ENCODE peak calls at places on chromosomes 7 and 10, in ten cellular contexts. Z, R, A, Y, C, F, I, X, P and K are unnamed samples.

GRCh38 chr10:132724436-132724835 is 61.5 kb downstream of the NKX6-2 start:
- DNase-seq in A (peak; percentile 84), F (no peak), C (peak; percentile 93), Y (no peak), R (no peak), P (no peak), Z (no peak), X (no peak), I (peak; percentile 72), K (no peak)

GRCh38 chr10:62175256-62175655 is 93.4 kb downstream of the RTKN2 start:
- DNase-seq in P (no peak), F (no peak), C (no peak), X (no peak), R (no peak), Z (no peak), Y (no peak), I (no peak), A (no peak), K (no peak)

GRCh38 chr7:108193593-108194498 is 63.7 kb upstream of the LAMB4 start:
- DNase-seq in Z (no peak), I (no peak), R (no peak), Y (no peak), F (no peak), X (no peak), P (no peak), C (no peak), A (no peak), K (no peak)

GRCh38 chr10:100986952-100987684 is at the start of the genes MRPL43 and TWNK:
- DNase-seq in F (peak; percentile 89), P (peak; percentile 93), I (peak; percentile 64), Z (peak; percentile 70), R (peak; percentile 88), A (peak; percentile 83), C (peak; percentile 81), Y (peak; percentile 82), X (peak; percentile 88), K (peak; percentile 68)

GRCh38 chr10:76397957-76398665 is 966.7 kb downstream of the LRMDA start:
- DNase-seq in I (no peak), F (no peak), P (no peak), R (no peak), X (no peak), Z (no peak), A (no peak), Y (no peak), C (no peak), K (no peak)

GRCh38 chr10:121444515-121444914 is 153.7 kb downstream of the FGFR2 start:
- DNase-seq in X (no peak), I (no peak), A (no peak), P (no peak), F (no peak), R (no peak), Y (no peak), C (no peak), Z (no peak), K (no peak)

GRCh38 chr7:94374231-94374630 is 20.5 kb upstream of the COL1A2 start:
- DNase-seq in F (peak; percentile 84), C (peak; percentile 88), Y (no peak), Z (no peak), X (peak; percentile 59), I (peak; percentile 93), R (no peak), A (no peak), P (peak; percentile 83), K (no peak)

GRCh38 chr7:139830292-139830691 is 1.2 kb downstream of the TBXAS1 start:
- DNase-seq in Y (no peak), X (no peak), A (no peak), C (no peak), F (no peak), Z (no peak), P (no peak), I (no peak), R (no peak), K (no peak)

GRCh38 chr10:70122742-70123141 is 9.9 kb downstream of the AIFM2 start:
- DNase-seq in I (peak; percentile 21), A (peak; percentile 63), X (no peak), C (peak; percentile 32), R (no peak), Y (no peak), Z (no peak), F (no peak), P (no peak), K (no peak)

GRCh38 chr7:41224063-41224763 is 478.7 kb downstream of the INHBA start:
- DNase-seq in C (peak; percentile 32), A (no peak), F (peak; percentile 37), I (peak; percentile 78), Y (no peak), X (no peak), R (no peak), P (no peak), Z (no peak), K (peak; percentile 51)

GRCh38 chr7:81110673-81111072 is 191.8 kb upstream of the SEMA3C start:
- DNase-seq in R (no peak), Z (no peak), Y (no peak), F (no peak), A (no peak), C (no peak), P (no peak), X (no peak), I (no peak), K (no peak)

GRCh38 chr10:61784354-61785131 is 117.0 kb upstream of the ARID5B start:
- DNase-seq in R (no peak), Y (no peak), Z (no peak), P (no peak), X (no peak), A (no peak), I (no peak), C (no peak), F (no peak), K (no peak)

GRCh38 chr7:42170724-42171123 is 66.3 kb downstream of the GLI3 start:
- DNase-seq in A (no peak), P (no peak), C (no peak), R (no peak), Z (no peak), X (no peak), Y (no peak), I (peak; percentile 57), F (no peak), K (no peak)

GRCh38 chr10:129046074-129046681 is 420.9 kb upstream of the MGMT start:
- DNase-seq in C (no peak), R (no peak), P (no peak), I (no peak), Z (no peak), X (no peak), F (no peak), Y (no peak), A (no peak), K (no peak)

GRCh38 chr10:123582084-123582989 is 83.8 kb upstream of the GPR26 start:
- DNase-seq in I (peak; percentile 45), Y (peak; percentile 80), F (peak; percentile 88), R (peak; percentile 78), X (peak; percentile 78), Z (peak; percentile 63), P (peak; percentile 86), C (peak; percentile 51), A (peak; percentile 20), K (peak; percentile 68)

GRCh38 chr10:27741173-27742091 is 4.2 kb downstream of the MKX start:
- DNase-seq in Z (no peak), A (no peak), F (peak; percentile 8), P (peak; percentile 44), X (no peak), I (no peak), C (no peak), R (no peak), Y (no peak), K (no peak)

GRCh38 chr10:16644146-16644545 is 122.5 kb upstream of the C1QL3 start:
- DNase-seq in Z (no peak), X (no peak), Y (no peak), A (no peak), I (peak; percentile 69), P (no peak), F (no peak), C (peak; percentile 56), R (no peak), K (no peak)

GRCh38 chr10:71608863-71609768 is 110.5 kb downstream of the C10orf105 start:
- DNase-seq in Z (peak; percentile 57), F (peak; percentile 88), I (peak; percentile 47), Y (peak; percentile 86), R (peak; percentile 77), X (peak; percentile 68), A (no peak), P (peak; percentile 90), C (peak; percentile 58), K (peak; percentile 49)

GRCh38 chr10:132319853-132320669 is 11.9 kb upstream of the LRRC27 start:
- DNase-seq in C (peak; percentile 94), F (peak; percentile 62), R (no peak), X (no peak), P (no peak), I (peak; percentile 92), Z (no peak), A (peak; percentile 35), Y (no peak), K (no peak)

GRCh38 chr7:114802628-114803027 is 119.3 kb upstream of the MDFIC start:
- DNase-seq in X (no peak), F (no peak), A (no peak), Y (no peak), P (no peak), R (no peak), I (no peak), Z (no peak), C (no peak), K (no peak)

GRCh38 chr10:1544929-1545328 is 192.4 kb downstream of the ADARB2 start:
- DNase-seq in F (no peak), C (no peak), P (no peak), Y (no peak), X (no peak), R (peak; percentile 6), I (no peak), Z (no peak), A (no peak), K (no peak)

GRCh38 chr7:158657189-158657746 is 47.3 kb downstream of the NCAPG2 start:
- DNase-seq in A (no peak), Y (no peak), C (no peak), I (no peak), F (no peak), X (no peak), R (no peak), Z (no peak), P (no peak), K (no peak)
- H3K27ac ChIP-seq in A (no peak overlapping the region), Y (peak overlapping the region; percentile 50), C (no peak overlapping the region), I (no peak overlapping the region), F (no peak overlapping the region), X (no peak overlapping the region), R (no peak overlapping the region), Z (no peak overlapping the region), P (no peak overlapping the region), K (no peak overlapping the region)

GRCh38 chr7:123643495-123644428 is 11.9 kb upstream of the LMOD2 start:
- DNase-seq in P (no peak), I (peak; percentile 70), X (no peak), Z (no peak), R (no peak), F (peak; percentile 59), A (no peak), C (peak; percentile 75), Y (peak; percentile 61), K (peak; percentile 66)
- H3K4me3 ChIP-seq in P (peak overlapping the region; percentile 53), I (peak overlapping the region; percentile 38), X (no peak overlapping the region), Z (peak overlapping the region; percentile 32), R (no peak overlapping the region), F (no peak overlapping the region), A (no peak overlapping the region), C (no peak overlapping the region), Y (peak overlapping the region; percentile 35), K (peak overlapping the region; percentile 49)

GRCh38 chr10:83539528-83540308 is 599.6 kb upstream of the GHITM start:
- DNase-seq in X (no peak), F (peak; percentile 54), Y (no peak), Z (no peak), A (no peak), R (no peak), I (no peak), P (peak; percentile 83), C (peak; percentile 92), K (no peak)
- H3K27ac ChIP-seq in X (no peak overlapping the region), F (peak overlapping the region; percentile 24), Y (no peak overlapping the region), Z (no peak overlapping the region), A (no peak overlapping the region), R (no peak overlapping the region), I (no peak overlapping the region), P (no peak overlapping the region), C (peak overlapping the region; percentile 99), K (no peak overlapping the region)

GRCh38 chr10:92239185-92239599 is 51.7 kb downstream of the CPEB3 start:
- DNase-seq in A (no peak), P (no peak), C (no peak), Z (no peak), X (no peak), I (no peak), Y (no peak), R (no peak), F (no peak), K (no peak)
- H3K4me3 ChIP-seq in A (peak overlapping the region; percentile 73), P (peak overlapping the region; percentile 79), C (peak overlapping the region; percentile 75), Z (peak overlapping the region; percentile 88), X (peak overlapping the region; percentile 50), I (peak overlapping the region; percentile 78), Y (peak overlapping the region; percentile 51), R (peak overlapping the region; percentile 65), F (peak overlapping the region; percentile 68), K (peak overlapping the region; percentile 21)